ENCODE peak calls at places on chromosomes 5 and 9, in nine cellular contexts. E is HCT116; G is SW480; F is fibroblast of lung; X is lung; A is HepG2; P is nephron progenitor cell; Q is activated CD4-positive, alpha-beta T cell treated with anti-CD3 and anti-CD28 coated beads for 48 hours; U is activated naive CD8-positive, alpha-beta T cell treated with anti-CD3 and anti-CD28 coated beads for 36 hours. R is an unnamed sample.

GRCh38 chr5:180214870-180215737 is 6.1 kb upstream of the RASGEF1C start:
- DNase-seq in E (no peak), G (no peak), F (no peak), X (no peak), A (no peak), P (no peak), Q (no peak), U (no peak), R (no peak)

GRCh38 chr5:173910215-173910614 is 22.1 kb downstream of the CPEB4 start:
- DNase-seq in E (no peak), G (no peak), F (no peak), X (no peak), A (no peak), P (no peak), Q (no peak), U (no peak), R (no peak)

GRCh38 chr5:170552486-170553122 is 48.8 kb downstream of the KCNIP1 start:
- DNase-seq in E (no peak), G (no peak), F (peak), X (no peak), A (no peak), P (peak), Q (no peak), U (no peak), R (no peak)

GRCh38 chr5:95081500-95082355 is 203.2 kb downstream of the MCTP1 start:
- DNase-seq in E (no peak), G (peak), F (peak), X (peak), A (peak), P (no peak), Q (peak), U (peak), R (no peak)

GRCh38 chr5:138884094-138884493 is 9.0 kb upstream of the LRRTM2 start:
- DNase-seq in E (no peak), G (no peak), F (no peak), X (no peak), A (no peak), P (no peak), Q (no peak), U (no peak), R (no peak)

GRCh38 chr9:98887918-98888510 is 55.7 kb upstream of the COL15A1 start:
- DNase-seq in E (no peak), G (no peak), F (peak), X (no peak), A (no peak), P (no peak), Q (no peak), U (no peak), R (no peak)

GRCh38 chr5:159817262-159818029 is 98.8 kb upstream of the ADRA1B start:
- DNase-seq in E (no peak), G (no peak), F (peak), X (no peak), A (no peak), P (no peak), Q (no peak), U (no peak), R (no peak)

GRCh38 chr5:152403058-152403457 is 2.0 kb downstream of the NMUR2 start:
- DNase-seq in E (no peak), G (no peak), F (no peak), X (no peak), A (no peak), P (no peak), Q (no peak), U (no peak), R (no peak)

GRCh38 chr5:132474131-132474723 is 16.3 kb downstream of the IRF1 start:
- DNase-seq in E (no peak), G (no peak), F (no peak), X (no peak), A (no peak), P (no peak), Q (peak), U (no peak), R (no peak)

GRCh38 chr5:54257366-54258118 is 52.8 kb downstream of the ARL15 start:
- DNase-seq in E (no peak), G (no peak), F (no peak), X (no peak), A (no peak), P (no peak), Q (no peak), U (no peak), R (no peak)

GRCh38 chr9:76027426-76027825 is 137.0 kb downstream of the PCSK5 start:
- DNase-seq in E (no peak), G (peak), F (peak), X (no peak), A (no peak), P (no peak), Q (no peak), U (no peak), R (no peak)

GRCh38 chr9:114184071-114184470 is 28.7 kb downstream of the COL27A1 start:
- DNase-seq in E (no peak), G (no peak), F (peak), X (no peak), A (no peak), P (no peak), Q (no peak), U (no peak), R (no peak)

GRCh38 chr5:111511174-111512025 is 935 bp downstream of the STARD4 start:
- DNase-seq in E (no peak), G (no peak), F (peak), X (no peak), A (no peak), P (no peak), Q (no peak), U (no peak), R (no peak)

GRCh38 chr5:68476854-68477253 is 261.3 kb downstream of the PIK3R1 start:
- DNase-seq in E (no peak), G (peak), F (no peak), X (no peak), A (peak), P (no peak), Q (no peak), U (no peak), R (no peak)

GRCh38 chr9:133690111-133690561 is 48.0 kb downstream of the SARDH start:
- DNase-seq in E (no peak), G (no peak), F (no peak), X (peak), A (no peak), P (no peak), Q (no peak), U (no peak), R (no peak)

GRCh38 chr5:125812631-125813030 is 610.6 kb upstream of the GRAMD2B start:
- DNase-seq in E (no peak), G (no peak), F (no peak), X (no peak), A (no peak), P (no peak), Q (no peak), U (no peak), R (no peak)

GRCh38 chr9:113844466-113844865 is 31.6 kb upstream of the ZNF618 start:
- DNase-seq in E (no peak), G (no peak), F (no peak), X (no peak), A (no peak), P (no peak), Q (no peak), U (no peak), R (no peak)

GRCh38 chr9:35960029-35960655 is 2.2 kb upstream of the OR2S2 start:
- DNase-seq in E (no peak), G (no peak), F (peak), X (no peak), A (no peak), P (no peak), Q (no peak), U (no peak), R (no peak)

GRCh38 chr5:14954620-14955343 is 83.2 kb upstream of the ANKH start:
- DNase-seq in E (no peak), G (no peak), F (no peak), X (no peak), A (no peak), P (no peak), Q (no peak), U (no peak), R (no peak)

GRCh38 chr9:84373975-84374374 is 33.4 kb upstream of the SLC28A3 start:
- DNase-seq in E (no peak), G (no peak), F (no peak), X (no peak), A (no peak), P (no peak), Q (no peak), U (no peak), R (no peak)

GRCh38 chr9:715310-715709 is 126.2 kb upstream of the DMRT1 start:
- DNase-seq in E (no peak), G (no peak), F (peak), X (no peak), A (no peak), P (no peak), Q (no peak), U (no peak), R (no peak)